ENCODE peak calls at places on chromosomes 3 and 15, in nine cellular contexts. A is uterus, T is HCT116, D is neural crest cell, Z is heart left ventricle, W is prostate gland, L is progenitor cell of endocrine pancreas, P is bronchial epithelial cell, K is GM06990. Y is an unnamed sample.

GRCh38 chr3:52171577-52172261 is 17.5 kb upstream of the POC1A start:
- DNase-seq in D (no peak), Z (no peak), A (no peak), P (peak; percentile 75), W (no peak), T (peak; percentile 27), K (no peak), L (no peak), Y (no peak)

GRCh38 chr3:171013822-171014748 is 12.4 kb downstream of the SLC2A2 start:
- DNase-seq in K (no peak), Z (no peak), A (no peak), L (no peak), D (no peak), T (no peak), P (no peak), W (no peak), Y (no peak)

GRCh38 chr15:101052031-101052620 is 133.0 kb downstream of the LRRK1 start:
- DNase-seq in Z (no peak), L (no peak), T (no peak), W (no peak), A (no peak), D (peak; percentile 0), K (no peak), P (no peak), Y (no peak)

GRCh38 chr15:84832446-84833040 is 15.4 kb downstream of the ALPK3 start:
- DNase-seq in A (no peak), T (no peak), D (no peak), Z (no peak), K (no peak), L (no peak), W (no peak), P (no peak), Y (no peak)

GRCh38 chr15:94229591-94230365 is 1.6 kb upstream of the MCTP2 start:
- DNase-seq in W (no peak), L (no peak), P (peak; percentile 85), A (no peak), K (peak; percentile 57), T (no peak), D (no peak), Z (no peak), Y (no peak)

GRCh38 chr3:12178091-12178820 is 19.5 kb upstream of the TIMP4 start:
- DNase-seq in W (no peak), P (peak; percentile 52), K (no peak), L (no peak), A (no peak), D (no peak), Z (peak; percentile 64), T (no peak), Y (no peak)

GRCh38 chr15:101255615-101256350 is 3.9 kb upstream of the CHSY1 start:
- DNase-seq in L (no peak), A (no peak), D (no peak), K (no peak), T (no peak), W (no peak), Z (peak; percentile 58), P (no peak), Y (no peak)

GRCh38 chr3:112372396-112372795 is 39.4 kb downstream of the CD200 start:
- DNase-seq in Z (no peak), P (no peak), T (no peak), D (no peak), W (no peak), A (no peak), L (no peak), K (no peak), Y (no peak)

GRCh38 chr15:90895571-90896117 is 7.5 kb upstream of the MAN2A2 start:
- DNase-seq in T (no peak), Z (no peak), W (no peak), D (peak; percentile 15), L (no peak), P (no peak), K (no peak), A (no peak), Y (no peak)

GRCh38 chr15:57604502-57604901 is 12.8 kb downstream of the MYZAP start:
- DNase-seq in Z (peak; percentile 68), D (no peak), L (no peak), T (no peak), W (peak; percentile 31), P (no peak), K (no peak), A (no peak), Y (no peak)

GRCh38 chr3:172522871-172523818 is at the start of gene TNFSF10:
- DNase-seq in W (peak; percentile 87), A (peak; percentile 62), D (peak; percentile 2), Z (peak; percentile 71), K (peak; percentile 76), T (no peak), L (no peak), P (peak; percentile 81), Y (peak; percentile 82)

GRCh38 chr3:36482880-36483279 is 102.6 kb downstream of the STAC start:
- DNase-seq in Z (no peak), D (no peak), K (no peak), W (no peak), A (no peak), L (no peak), T (no peak), P (no peak), Y (no peak)

GRCh38 chr3:191316876-191317603 is 12.2 kb upstream of the CCDC50 start:
- DNase-seq in K (no peak), Z (no peak), L (no peak), A (no peak), P (no peak), T (no peak), D (no peak), W (no peak), Y (no peak)

GRCh38 chr3:111351334-111351733 is 190.7 kb upstream of the CD96 start:
- DNase-seq in D (no peak), A (no peak), K (no peak), W (no peak), Z (no peak), P (peak; percentile 19), L (no peak), T (no peak), Y (no peak)

GRCh38 chr15:40388941-40389823 is 6.7 kb downstream of the KNSTRN start:
- DNase-seq in P (peak; percentile 40), A (no peak), K (no peak), L (no peak), T (no peak), D (no peak), W (no peak), Z (no peak), Y (no peak)

GRCh38 chr3:137409584-137409983 is 354.5 kb upstream of the SOX14 start:
- DNase-seq in W (no peak), L (no peak), Z (no peak), A (no peak), P (no peak), T (no peak), K (no peak), D (no peak), Y (no peak)

GRCh38 chr3:73707772-73708171 is 83.0 kb upstream of the PDZRN3 start:
- DNase-seq in A (no peak), D (no peak), Z (no peak), W (no peak), K (no peak), T (no peak), P (no peak), L (no peak), Y (no peak)

GRCh38 chr3:151346292-151346691 is 16.9 kb upstream of the P2RY13 start:
- DNase-seq in L (no peak), D (no peak), Z (no peak), A (no peak), T (no peak), P (no peak), K (no peak), W (no peak), Y (no peak)

GRCh38 chr3:19221081-19221480 is 72.8 kb downstream of the KCNH8 start:
- DNase-seq in L (no peak), K (no peak), Z (no peak), A (no peak), T (no peak), D (no peak), P (peak; percentile 63), W (no peak), Y (peak; percentile 15)

GRCh38 chr3:14248849-14249523 is 70.4 kb downstream of the LSM3 start:
- DNase-seq in W (peak; percentile 78), P (no peak), Z (no peak), K (no peak), D (no peak), L (no peak), T (no peak), A (peak; percentile 72), Y (no peak)

GRCh38 chr3:169215461-169215860 is 448.1 kb downstream of the MECOM start:
- DNase-seq in W (no peak), D (no peak), Z (no peak), A (no peak), T (no peak), L (no peak), K (no peak), P (no peak), Y (no peak)

GRCh38 chr3:109275702-109276293 is 40.5 kb downstream of the DPPA2 start:
- DNase-seq in L (peak; percentile 14), T (peak; percentile 44), W (no peak), A (no peak), D (peak; percentile 58), Z (no peak), K (no peak), P (peak; percentile 10), Y (peak; percentile 66)

GRCh38 chr3:113825090-113825489 is 13.5 kb upstream of the GRAMD1C start:
- DNase-seq in Z (no peak), A (no peak), D (no peak), L (no peak), P (peak; percentile 46), K (peak; percentile 69), T (no peak), W (no peak), Y (no peak)
- TF ChIP-seq CTCF in Z (no peak), A (no peak), D (peak; percentile 40), L (peak; percentile 19), P (peak; percentile 29), K (peak; percentile 31), T (no peak), W (no peak), Y (no peak)

GRCh38 chr15:62482715-62483429 is 317.8 kb upstream of the C2CD4B start:
- DNase-seq in T (peak; percentile 24), L (no peak), K (peak; percentile 41), Z (no peak), P (peak; percentile 12), W (no peak), A (no peak), D (peak; percentile 22), Y (peak; percentile 30)
- TF ChIP-seq CTCF in T (peak; percentile 14), L (peak; percentile 36), K (peak; percentile 79), Z (peak; percentile 20), P (peak; percentile 23), W (no peak), A (no peak), D (peak; percentile 21), Y (no peak)

DNA sequence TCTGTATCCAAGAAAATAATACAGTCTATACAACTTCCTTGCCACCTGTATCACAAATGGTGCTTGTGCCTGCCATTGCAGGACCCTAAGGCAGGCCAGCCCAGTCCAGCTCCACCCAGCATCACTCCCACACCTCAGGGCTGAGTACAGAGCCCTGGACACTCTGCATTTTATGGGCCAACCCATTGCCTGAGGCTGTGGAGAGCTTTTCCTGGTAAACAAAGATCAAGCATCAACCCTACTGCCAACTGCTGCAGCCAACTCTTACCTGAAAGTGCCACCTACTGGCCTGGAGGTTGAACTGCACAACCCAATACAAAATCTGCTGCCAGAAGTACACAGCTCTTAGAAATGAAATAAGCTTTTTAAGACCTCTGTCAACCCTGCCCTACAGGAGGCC is 1082.2 kb downstream of the NAALADL2 start:
- DNase-seq in W (no peak), P (peak; percentile 13), L (no peak), T (no peak), K (no peak), A (no peak), Z (no peak), D (no peak), Y (peak; percentile 56)
- TF ChIP-seq CTCF in W (peak; percentile 27), P (peak; percentile 47), L (no peak), T (peak; percentile 7), K (peak; percentile 73), A (no peak), Z (peak; percentile 18), D (peak; percentile 42), Y (peak; percentile 84)

GRCh38 chr3:42025388-42026138 is 63.7 kb upstream of the ULK4 start:
- DNase-seq in T (peak; percentile 42), K (no peak), W (peak; percentile 85), D (peak; percentile 50), P (peak; percentile 83), A (peak; percentile 97), L (no peak), Z (peak; percentile 96), Y (peak; percentile 72)
- TF ChIP-seq CTCF in T (no peak), K (no peak), W (no peak), D (no peak), P (no peak), A (no peak), L (no peak), Z (no peak), Y (no peak)

Y was measured in Calu3.